ENCODE peak calls at places on chromosomes 12 and 14, in eight cellular contexts. F is heart right ventricle, L is GM23248, S is OCI-LY7, Q is stomach, B is uterus, N is breast epithelium, H is pancreas. M is an unnamed sample.

GRCh38 chr12:55927588-55928502 is at the start of gene PYM1:
- DNase-seq in F (peak; percentile 85), L (peak; percentile 82), S (peak; percentile 91), Q (peak; percentile 88), B (peak; percentile 72), N (peak; percentile 78), H (peak; percentile 92), M (peak; percentile 22)

GRCh38 chr14:51554953-51555352 is 96.8 kb upstream of the FRMD6 start:
- DNase-seq in F (no peak), L (peak; percentile 73), S (peak; percentile 5), Q (no peak), B (no peak), N (no peak), H (no peak), M (no peak)

GRCh38 chr14:61285364-61285763 is 4.2 kb upstream of the TMEM30B start:
- DNase-seq in F (no peak), L (peak; percentile 12), S (no peak), Q (no peak), B (no peak), N (no peak), H (no peak), M (no peak)

GRCh38 chr14:80491131-80491530 is 279.8 kb upstream of the DIO2 start:
- DNase-seq in F (peak; percentile 57), L (peak; percentile 69), S (peak; percentile 16), Q (no peak), B (no peak), N (no peak), H (no peak), M (no peak)

GRCh38 chr14:58898655-58899316 is 261.0 kb downstream of the DACT1 start:
- DNase-seq in F (no peak), L (peak; percentile 93), S (no peak), Q (no peak), B (no peak), N (no peak), H (no peak), M (no peak)

GRCh38 chr12:46442239-46442638 is 69.7 kb upstream of the SLC38A2 start:
- DNase-seq in F (no peak), L (peak; percentile 82), S (no peak), Q (no peak), B (no peak), N (no peak), H (no peak), M (no peak)

GRCh38 chr12:55742719-55743130 is at the start of gene GDF11:
- DNase-seq in F (peak; percentile 83), L (peak; percentile 90), S (peak; percentile 80), Q (peak; percentile 75), B (peak; percentile 85), N (peak; percentile 67), H (no peak), M (no peak)

GRCh38 chr12:50013361-50014147 is 11.7 kb downstream of the RACGAP1 start:
- DNase-seq in F (no peak), L (no peak), S (no peak), Q (no peak), B (no peak), N (no peak), H (no peak), M (no peak)

GRCh38 chr12:2052861-2053674 is at the start of gene CACNA1C:
- DNase-seq in F (peak; percentile 61), L (peak; percentile 87), S (peak; percentile 16), Q (peak; percentile 34), B (peak; percentile 80), N (no peak), H (no peak), M (peak; percentile 15)

DNA sequence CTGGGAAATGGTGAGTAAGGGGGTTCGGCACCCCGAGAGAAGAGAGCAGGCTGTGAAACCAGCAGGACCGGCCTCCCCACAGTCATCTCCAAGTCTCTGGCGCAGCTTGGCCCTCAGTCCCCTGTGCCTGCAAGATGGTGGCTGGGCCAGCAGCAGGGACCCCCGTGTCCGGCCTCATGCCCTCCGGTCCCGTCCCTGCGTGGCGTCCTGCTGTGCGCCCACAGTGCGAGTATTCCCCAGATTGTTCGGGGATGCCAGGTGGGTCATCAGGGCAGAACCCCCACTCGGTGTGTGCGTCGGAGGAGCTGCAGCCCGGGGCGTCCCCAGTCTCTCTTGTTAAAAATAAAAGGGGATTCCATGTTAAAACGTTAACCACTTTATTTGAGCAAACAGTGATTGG is 216.9 kb upstream of the ALG10B start:
- DNase-seq in F (no peak), L (no peak), S (no peak), Q (no peak), B (no peak), N (no peak), H (no peak), M (no peak)
- H3K9me3 ChIP-seq in F (no peaks in the 10 kb centered on the region), L (no peaks in the 10 kb centered on the region), S (no peaks in the 10 kb centered on the region), Q (peaks cover 15% of the 10 kb centered on the region), B (no peaks in the 10 kb centered on the region), N (no peaks in the 10 kb centered on the region), H (no peaks in the 10 kb centered on the region), M (no peaks in the 10 kb centered on the region)

GRCh38 chr12:38144601-38145436 is 171.8 kb upstream of the ALG10B start:
- DNase-seq in F (no peak), L (no peak), S (no peak), Q (no peak), B (no peak), N (no peak), H (no peak), M (no peak)
- H3K9me3 ChIP-seq in F (no peaks in the 10 kb centered on the region), L (no peaks in the 10 kb centered on the region), S (no peaks in the 10 kb centered on the region), Q (peaks cover 9% of the 10 kb centered on the region), B (no peaks in the 10 kb centered on the region), N (peaks cover 13% of the 10 kb centered on the region), H (no peaks in the 10 kb centered on the region), M (no peaks in the 10 kb centered on the region)

GRCh38 chr12:34291001-34291400 is 268.7 kb downstream of the ALG10 start:
- DNase-seq in F (no peak), L (no peak), S (no peak), Q (no peak), B (no peak), N (no peak), H (peak; percentile 19), M (no peak)
- H3K9me3 ChIP-seq in F (peaks cover 4% of the 10 kb centered on the region), L (no peaks in the 10 kb centered on the region), S (no peaks in the 10 kb centered on the region), Q (peaks cover 73% of the 10 kb centered on the region), B (no peaks in the 10 kb centered on the region), N (peaks cover 78% of the 10 kb centered on the region), H (no peaks in the 10 kb centered on the region), M (no peaks in the 10 kb centered on the region)

GRCh38 chr14:79295385-79295784 is 915.9 kb downstream of the DIO2 start:
- DNase-seq in F (no peak), L (no peak), S (no peak), Q (no peak), B (no peak), N (no peak), H (no peak), M (no peak)
- H3K9me3 ChIP-seq in F (no peaks in the 10 kb centered on the region), L (no peaks in the 10 kb centered on the region), S (no peaks in the 10 kb centered on the region), Q (no peaks in the 10 kb centered on the region), B (no peaks in the 10 kb centered on the region), N (no peaks in the 10 kb centered on the region), H (no peaks in the 10 kb centered on the region), M (no peaks in the 10 kb centered on the region)

GRCh38 chr14:105836160-105836559 is 309.8 kb downstream of the TMEM121 start:
- DNase-seq in F (no peak), L (no peak), S (no peak), Q (no peak), B (no peak), N (no peak), H (no peak), M (no peak)
- H3K9me3 ChIP-seq in F (no peaks in the 10 kb centered on the region), L (no peaks in the 10 kb centered on the region), S (peaks cover 4% of the 10 kb centered on the region), Q (no peaks in the 10 kb centered on the region), B (no peaks in the 10 kb centered on the region), N (peaks cover 7% of the 10 kb centered on the region), H (no peaks in the 10 kb centered on the region), M (no peaks in the 10 kb centered on the region)

GRCh38 chr14:29799718-29800117 is 127.9 kb downstream of the PRKD1 start:
- DNase-seq in F (no peak), L (no peak), S (no peak), Q (no peak), B (no peak), N (no peak), H (no peak), M (no peak)
- H3K9me3 ChIP-seq in F (no peaks in the 10 kb centered on the region), L (no peaks in the 10 kb centered on the region), S (no peaks in the 10 kb centered on the region), Q (no peaks in the 10 kb centered on the region), B (no peaks in the 10 kb centered on the region), N (no peaks in the 10 kb centered on the region), H (no peaks in the 10 kb centered on the region), M (no peaks in the 10 kb centered on the region)

GRCh38 chr14:26707234-26707633 is 109.4 kb upstream of the NOVA1 start:
- DNase-seq in F (no peak), L (no peak), S (no peak), Q (no peak), B (no peak), N (no peak), H (no peak), M (no peak)
- H3K9me3 ChIP-seq in F (no peaks in the 10 kb centered on the region), L (no peaks in the 10 kb centered on the region), S (no peaks in the 10 kb centered on the region), Q (no peaks in the 10 kb centered on the region), B (no peaks in the 10 kb centered on the region), N (no peaks in the 10 kb centered on the region), H (no peaks in the 10 kb centered on the region), M (no peaks in the 10 kb centered on the region)

GRCh38 chr12:34205401-34205800 is 183.1 kb downstream of the ALG10 start:
- DNase-seq in F (no peak), L (no peak), S (no peak), Q (no peak), B (no peak), N (no peak), H (no peak), M (no peak)

GRCh38 chr12:34207858-34208257 is 185.6 kb downstream of the ALG10 start:
- DNase-seq in F (no peak), L (no peak), S (no peak), Q (no peak), B (no peak), N (no peak), H (no peak), M (no peak)

GRCh38 chr12:34204830-34205285 is 182.6 kb downstream of the ALG10 start:
- DNase-seq in F (no peak), L (no peak), S (no peak), Q (no peak), B (no peak), N (no peak), H (no peak), M (no peak)

GRCh38 chr12:34203866-34204620 is 181.7 kb downstream of the ALG10 start:
- DNase-seq in F (no peak), L (no peak), S (no peak), Q (no peak), B (no peak), N (no peak), H (no peak), M (no peak)

GRCh38 chr12:34206061-34206785 is 183.9 kb downstream of the ALG10 start:
- DNase-seq in F (no peak), L (no peak), S (no peak), Q (no peak), B (no peak), N (no peak), H (no peak), M (no peak)
- H3K9me3 ChIP-seq in F (no peaks in the 10 kb centered on the region), L (no peaks in the 10 kb centered on the region), S (no peaks in the 10 kb centered on the region), Q (no peaks in the 10 kb centered on the region), B (no peaks in the 10 kb centered on the region), N (no peaks in the 10 kb centered on the region), H (no peaks in the 10 kb centered on the region), M (no peaks in the 10 kb centered on the region)

M was measured in T-helper 17 cell.